ENCODE peak calls at places on chromosomes 3 and 15, in five cellular contexts. W, E, A, Y and Q are unnamed samples. For H3K4me1, the result is how much of the 10 kb centered on the place peaks cover.

GRCh38 chr15:40766194-40766830 is 2.4 kb downstream of the GCHFR start:
- DNase-seq in A (no peak), E (no peak), W (no peak), Y (no peak), Q (no peak)

GRCh38 chr3:35944915-35945710 is 305.8 kb downstream of the ARPP21 start:
- DNase-seq in Y (no peak), E (no peak), W (no peak), A (no peak), Q (no peak)

GRCh38 chr3:39147711-39148115 is 5.7 kb downstream of the CSRNP1 start:
- DNase-seq in A (no peak), Y (no peak), W (no peak), E (no peak), Q (peak)

GRCh38 chr3:169246158-169246557 is 417.4 kb downstream of the MECOM start:
- DNase-seq in Y (no peak), W (no peak), E (no peak), A (no peak), Q (no peak)

GRCh38 chr15:50227076-50227475 is 38.5 kb downstream of the HDC start:
- DNase-seq in Y (no peak), A (no peak), E (no peak), W (no peak), Q (no peak)

GRCh38 chr3:125078961-125079674 is 23.3 kb upstream of the HEG1 start:
- DNase-seq in A (peak), W (no peak), Y (no peak), E (no peak), Q (no peak)

GRCh38 chr3:127915115-127915936 is at the start of gene KBTBD12:
- DNase-seq in E (no peak), A (no peak), W (peak), Y (no peak), Q (no peak)

GRCh38 chr3:124640907-124641306 is 89.3 kb upstream of the UMPS start:
- DNase-seq in Y (no peak), W (no peak), E (no peak), A (no peak), Q (no peak)

GRCh38 chr15:75923756-75924155 is 20.1 kb downstream of the FBXO22 start:
- DNase-seq in W (no peak), E (no peak), Y (no peak), A (no peak), Q (no peak)

GRCh38 chr3:21274000-21274671 is 476.9 kb downstream of the ZNF385D start:
- DNase-seq in A (no peak), E (no peak), Y (no peak), W (no peak), Q (no peak)

GRCh38 chr15:34647569-34648334 is 64.3 kb upstream of the GOLGA8B start:
- DNase-seq in Y (no peak), W (no peak), A (no peak), E (no peak), Q (peak)

GRCh38 chr15:53802672-53803071 is 43.2 kb upstream of the WDR72 start:
- DNase-seq in A (no peak), E (no peak), W (no peak), Y (no peak), Q (no peak)

GRCh38 chr15:98815207-98815606 is 166.9 kb downstream of the IGF1R start:
- DNase-seq in Y (no peak), W (no peak), A (no peak), E (no peak), Q (no peak)

GRCh38 chr3:77309460-77309859 is 269.6 kb downstream of the ROBO2 start:
- DNase-seq in Y (no peak), W (no peak), E (no peak), A (no peak), Q (no peak)

GRCh38 chr15:52496175-52496574 is 32.5 kb downstream of the MYO5A start:
- DNase-seq in E (no peak), Y (no peak), W (no peak), A (no peak), Q (no peak)

GRCh38 chr15:51377038-51377761 is 35.7 kb downstream of the GLDN start:
- DNase-seq in Y (no peak), A (no peak), E (no peak), W (no peak), Q (no peak)

GRCh38 chr3:123119388-123119787 is 52.6 kb downstream of the PDIA5 start:
- DNase-seq in A (no peak), W (no peak), E (no peak), Y (no peak), Q (no peak)

GRCh38 chr3:77553240-77553639 is 513.3 kb downstream of the ROBO2 start:
- DNase-seq in Y (no peak), W (no peak), E (no peak), A (no peak), Q (no peak)

GRCh38 chr3:58293516-58293915 is 12.5 kb upstream of the RPP14 start:
- DNase-seq in E (no peak), Y (no peak), A (no peak), W (no peak), Q (no peak)

GRCh38 chr15:48470096-48470495 is 138.9 kb downstream of the DUT start:
- DNase-seq in A (no peak), W (no peak), Y (no peak), E (no peak), Q (no peak)

GRCh38 chr3:129445472-129445871 is 5.4 kb downstream of the IFT122 start:
- DNase-seq in W (no peak), E (no peak), Y (no peak), A (no peak), Q (no peak)

GRCh38 chr3:18425641-18426403 is 683 bp upstream of the SATB1 start:
- DNase-seq in Y (peak), W (no peak), A (no peak), E (no peak), Q (peak)

GRCh38 chr3:30914696-30915095 is 20.2 kb upstream of the GADL1 start:
- DNase-seq in A (no peak), W (no peak), Y (no peak), E (no peak), Q (no peak)

GRCh38 chr3:84292113-84292512 is 666.7 kb upstream of the CADM2 start:
- DNase-seq in E (no peak), Y (no peak), W (no peak), A (no peak), Q (no peak)

DNA sequence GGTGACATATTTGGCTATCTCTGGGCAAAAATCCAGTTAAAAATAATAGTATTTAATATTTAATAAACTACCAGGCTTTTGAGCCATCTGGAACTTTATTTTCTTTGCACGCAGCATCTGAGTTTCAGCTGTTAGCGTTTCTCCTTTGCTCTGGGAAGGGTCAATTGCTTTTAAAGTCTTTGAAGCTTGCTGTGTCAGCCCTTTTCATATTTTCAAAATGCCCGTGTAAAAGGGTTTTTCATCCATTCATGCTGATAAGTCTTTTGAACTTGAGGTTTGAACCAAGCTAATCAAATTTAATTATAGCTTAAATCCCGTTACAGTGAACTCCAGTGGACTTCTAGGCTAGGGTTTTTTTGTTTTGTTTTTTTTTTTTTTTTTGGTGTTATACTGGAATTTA is 79.1 kb downstream of the SLC25A26 start:
- DNase-seq in A (no peak), E (no peak), W (no peak), Y (no peak), Q (no peak)
- H3K4me1 ChIP-seq in A (under half), E (under half), W (under half), Y (under half), Q (under half)

GRCh38 chr15:84917452-84917851 is 33.0 kb downstream of the SLC28A1 start:
- DNase-seq in E (no peak), Y (no peak), W (no peak), A (no peak), Q (no peak)

GRCh38 chr15:84911879-84912660 is 27.6 kb downstream of the SLC28A1 start:
- DNase-seq in A (peak), E (peak), Y (peak), W (peak), Q (peak)

GRCh38 chr15:84919268-84919667 is 34.8 kb downstream of the SLC28A1 start:
- DNase-seq in A (no peak), Y (no peak), E (no peak), W (no peak), Q (no peak)

GRCh38 chr15:84914351-84914750 is 29.9 kb downstream of the SLC28A1 start:
- DNase-seq in A (no peak), E (no peak), Y (no peak), W (no peak), Q (no peak)

DNA sequence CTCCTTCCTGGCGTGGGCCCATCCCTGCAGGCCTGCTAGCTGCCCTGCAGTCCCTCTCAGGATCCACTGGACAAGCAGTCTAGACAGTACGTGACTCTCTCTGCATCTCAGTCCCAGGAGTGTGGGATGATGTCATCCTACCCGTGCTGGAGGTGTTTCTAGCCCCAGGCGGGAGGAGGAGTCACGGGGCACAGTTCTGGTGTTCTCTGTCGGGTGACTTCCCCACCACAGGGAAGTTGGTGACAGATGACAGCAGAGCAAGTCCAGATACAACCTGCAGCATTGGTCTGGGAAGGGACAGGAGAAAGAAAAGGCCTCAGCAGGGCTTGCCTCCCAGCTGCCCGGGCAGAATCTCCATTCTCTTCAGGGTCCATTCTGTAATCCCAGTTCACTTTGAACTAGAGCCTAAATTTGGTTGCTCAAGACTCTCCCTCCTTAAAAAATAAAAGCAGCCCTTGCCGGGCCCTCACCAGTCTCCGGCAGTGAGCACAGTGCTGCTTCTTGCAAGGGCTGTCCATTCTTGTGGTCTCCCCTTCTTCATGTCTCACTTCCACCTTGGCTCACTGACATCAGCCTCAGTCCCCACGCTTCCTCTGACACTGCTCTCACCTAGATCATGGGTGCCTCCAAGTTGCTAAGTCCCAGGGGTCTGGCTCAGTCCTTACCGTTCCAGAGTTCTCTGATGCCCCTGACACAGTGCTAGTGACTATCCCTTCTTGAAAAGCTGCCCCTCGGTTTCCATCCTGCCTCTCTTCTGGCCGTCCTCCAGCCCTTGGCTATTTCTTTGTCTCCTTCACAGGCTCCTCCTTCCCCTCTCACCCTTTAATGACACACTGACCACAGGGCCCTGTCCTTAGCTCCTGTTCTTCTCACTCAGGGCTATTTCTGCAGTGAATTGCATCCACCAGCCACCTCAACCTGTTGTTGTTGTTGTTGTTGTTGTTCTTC is 30.8 kb downstream of the SLC28A1 start:
- DNase-seq in E (peak), Y (peak), W (peak), A (peak), Q (peak)
- TF ChIP-seq POLR2A in E (no peak), Y (no peak), W (no peak), A (no peak), Q (peak)

DNA sequence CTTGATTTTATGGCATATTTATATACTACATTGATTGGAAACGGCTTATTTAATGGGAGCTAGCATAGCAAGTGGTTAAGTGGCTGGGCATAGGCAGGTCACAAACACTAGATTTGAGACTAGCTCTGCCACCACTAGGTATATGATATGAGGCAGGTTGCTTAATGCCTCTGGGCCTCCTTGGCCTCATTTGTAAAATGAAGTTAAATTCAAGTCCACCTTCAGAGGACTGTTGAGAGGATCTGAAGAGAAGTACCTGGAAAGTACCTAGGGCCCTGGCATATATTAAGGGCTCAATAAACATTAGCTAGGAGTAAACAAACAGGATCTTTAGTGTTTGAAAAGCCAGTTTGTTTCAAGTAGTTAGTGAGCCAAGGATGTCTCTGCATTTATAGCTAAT is 166.4 kb upstream of the FEZF2 start:
- DNase-seq in A (no peak), W (no peak), Y (no peak), E (no peak), Q (no peak)
- TF ChIP-seq CTCF in A (no peak), W (no peak), Y (no peak), E (no peak), Q (no peak)

GRCh38 chr15:58529041-58529440 is 97.2 kb downstream of the LIPC start:
- DNase-seq in W (no peak), Y (no peak), E (no peak), A (no peak), Q (no peak)

GRCh38 chr15:58525926-58526538 is 94.2 kb downstream of the LIPC start:
- DNase-seq in E (no peak), Y (no peak), W (no peak), A (no peak), Q (peak)

GRCh38 chr15:58528197-58528870 is 96.5 kb downstream of the LIPC start:
- DNase-seq in A (no peak), E (no peak), W (peak), Y (no peak), Q (peak)

GRCh38 chr15:58526647-58527192 is 94.9 kb downstream of the LIPC start:
- DNase-seq in Y (no peak), E (no peak), W (no peak), A (no peak), Q (no peak)

GRCh38 chr15:58527573-58528196 is 95.9 kb downstream of the LIPC start:
- DNase-seq in W (no peak), E (no peak), Y (no peak), A (no peak), Q (no peak)
- H3K4me1 ChIP-seq in W (under half), E (under half), Y (under half), A (under half), Q (under half)

GRCh38 chr15:89157918-89158564 is 63.3 kb downstream of the RLBP1 start:
- DNase-seq in E (no peak), W (no peak), A (no peak), Y (no peak), Q (no peak)
- TF ChIP-seq POLR2A in E (no peak), W (no peak), A (no peak), Y (no peak), Q (no peak)

DNA sequence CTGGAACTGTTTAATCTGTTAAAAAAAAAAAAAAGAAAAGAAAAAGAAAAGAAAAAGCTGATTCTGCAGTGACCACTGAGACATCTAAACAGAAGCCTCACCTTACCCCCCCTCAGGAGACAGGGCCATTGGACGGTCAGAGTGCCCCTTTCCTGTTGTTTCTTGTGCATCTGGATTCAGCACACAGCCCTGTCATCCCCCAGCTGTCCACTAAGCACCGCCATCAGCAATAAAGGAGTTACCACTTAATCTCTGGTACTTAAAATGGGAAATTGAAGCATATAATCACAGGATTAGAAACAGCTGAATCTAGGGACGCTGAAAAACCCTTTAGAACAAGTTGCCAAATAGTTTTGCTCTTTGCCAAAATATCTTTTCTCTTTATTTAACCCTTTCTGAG is 62.5 kb downstream of the TRIM69 start:
- DNase-seq in E (no peak), A (peak), Y (no peak), W (no peak), Q (peak)
- TF ChIP-seq CTCF in E (no peak), A (no peak), Y (no peak), W (no peak), Q (no peak)

GRCh38 chr15:63232400-63232799 is 43.0 kb downstream of the RAB8B start:
- DNase-seq in E (no peak), Y (no peak), W (no peak), A (no peak), Q (no peak)
- H3K4me1 ChIP-seq in E (under half), Y (under half), W (under half), A (under half), Q (under half)

DNA sequence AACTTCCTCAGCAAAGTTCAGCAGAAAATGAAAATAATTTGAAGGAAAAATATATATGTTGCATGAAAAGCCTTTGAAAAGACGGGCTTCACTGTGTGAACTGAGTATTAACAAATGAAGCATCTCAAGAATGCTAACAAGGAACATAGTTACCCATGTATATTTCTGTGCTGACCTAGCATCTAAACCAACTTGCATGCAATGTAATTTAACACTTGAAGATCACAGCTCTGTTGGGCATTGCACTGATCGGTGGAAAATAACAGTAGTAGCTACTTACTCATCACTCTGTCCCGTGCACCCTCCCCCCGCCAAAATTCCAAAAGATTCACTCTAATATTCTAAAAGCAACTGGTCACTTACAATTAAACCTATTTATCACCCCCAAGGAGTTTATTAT is 453.8 kb upstream of the ARHGEF26 start:
- DNase-seq in W (no peak), E (no peak), Y (no peak), A (no peak), Q (no peak)
- TF ChIP-seq POLR2A in W (no peak), E (no peak), Y (no peak), A (no peak), Q (no peak)